ENCODE peak calls at places on chromosomes 3 and 15, in six cellular contexts. C is breast epithelium, N is cardiac muscle cell, U is psoas muscle, P is GM23338, G is neural progenitor cell. O is an unnamed sample.
A peak's percentile ranks its signal among the peaks of the same experiment; 100 is the strongest.

GRCh38 chr3:52775877-52776276 is 1.5 kb upstream of the ITIH1 start:
- DNase-seq in C (no peak), N (no peak), U (no peak), P (no peak), G (no peak), O (no peak)

GRCh38 chr3:37660782-37661181 is 200.9 kb upstream of the CTDSPL start:
- DNase-seq in C (no peak), N (no peak), U (no peak), P (no peak), G (no peak), O (no peak)

GRCh38 chr3:121431717-121432517 is 113.9 kb downstream of the POLQ start:
- DNase-seq in C (no peak), N (no peak), U (no peak), P (no peak), G (no peak), O (no peak)

GRCh38 chr3:128730521-128730920 is 4.5 kb downstream of the RAB7A start:
- DNase-seq in C (no peak), N (no peak), U (no peak), P (no peak), G (no peak), O (no peak)

GRCh38 chr3:58204713-58205112 is 6.1 kb downstream of the DNASE1L3 start:
- DNase-seq in C (no peak), N (no peak), U (no peak), P (no peak), G (no peak), O (no peak)

GRCh38 chr3:183481582-183481981 is 53.2 kb upstream of the MCF2L2 start:
- DNase-seq in C (no peak), N (no peak), U (no peak), P (no peak), G (no peak), O (no peak)

GRCh38 chr15:51622269-51623180 is at the start of gene DMXL2:
- DNase-seq in C (peak; percentile 22), N (peak; percentile 94), U (peak; percentile 83), P (peak; percentile 95), G (peak; percentile 95), O (peak; percentile 72)

GRCh38 chr3:124174463-124174862 is 182.5 kb upstream of the ROPN1 start:
- DNase-seq in C (no peak), N (peak; percentile 33), U (no peak), P (no peak), G (no peak), O (no peak)

GRCh38 chr3:41893977-41894376 is 67.9 kb downstream of the ULK4 start:
- DNase-seq in C (no peak), N (peak; percentile 50), U (no peak), P (peak; percentile 51), G (peak; percentile 42), O (no peak)

GRCh38 chr3:132522353-132522752 is 74.7 kb upstream of the ACKR4 start:
- DNase-seq in C (no peak), N (no peak), U (no peak), P (no peak), G (no peak), O (no peak)

GRCh38 chr15:88032787-88033186 is 223.8 kb downstream of the NTRK3 start:
- DNase-seq in C (no peak), N (no peak), U (no peak), P (no peak), G (no peak), O (no peak)

GRCh38 chr3:54322354-54322753 is 200.0 kb downstream of the CACNA2D3 start:
- DNase-seq in C (no peak), N (no peak), U (no peak), P (no peak), G (no peak), O (no peak)

GRCh38 chr3:136818851-136819783 is at the start of gene SLC35G2:
- DNase-seq in C (no peak), N (peak; percentile 72), U (peak; percentile 54), P (peak; percentile 86), G (peak; percentile 81), O (peak; percentile 29)

GRCh38 chr3:27596920-27597319 is 112.7 kb upstream of the SLC4A7 start:
- DNase-seq in C (no peak), N (no peak), U (no peak), P (no peak), G (no peak), O (no peak)

GRCh38 chr15:75723847-75724660 is 11.4 kb upstream of the CSPG4 start:
- DNase-seq in C (peak; percentile 92), N (peak; percentile 44), U (peak; percentile 85), P (peak; percentile 45), G (peak; percentile 36), O (peak; percentile 84)

GRCh38 chr15:35701402-35702046 is 155.6 kb upstream of the DPH6 start:
- DNase-seq in C (no peak), N (no peak), U (no peak), P (no peak), G (no peak), O (no peak)

GRCh38 chr15:98684441-98684840 is 36.1 kb downstream of the IGF1R start:
- DNase-seq in C (no peak), N (no peak), U (no peak), P (no peak), G (no peak), O (no peak)

GRCh38 chr3:122988507-122988906 is 39.1 kb downstream of the SEMA5B start:
- DNase-seq in C (no peak), N (no peak), U (no peak), P (no peak), G (no peak), O (no peak)

GRCh38 chr3:13273604-13274105 is 146.5 kb downstream of the NUP210 start:
- DNase-seq in C (no peak), N (no peak), U (no peak), P (no peak), G (no peak), O (no peak)

GRCh38 chr3:167396075-167396474 is 16.0 kb upstream of the ZBBX start:
- DNase-seq in C (no peak), N (no peak), U (no peak), P (peak; percentile 34), G (no peak), O (no peak)

GRCh38 chr3:108124337-108125150 is 33.7 kb upstream of the CD47 start:
- DNase-seq in C (no peak), N (no peak), U (no peak), P (peak; percentile 7), G (no peak), O (no peak)

GRCh38 chr3:135084404-135084803 is 289.3 kb downstream of the EPHB1 start:
- DNase-seq in C (no peak), N (no peak), U (no peak), P (no peak), G (no peak), O (no peak)

GRCh38 chr15:101052681-101053121 is 133.5 kb downstream of the LRRK1 start:
- DNase-seq in C (no peak), N (no peak), U (no peak), P (no peak), G (no peak), O (peak; percentile 20)

GRCh38 chr3:59809016-59809415 is 759.2 kb upstream of the CFAP20DC start:
- DNase-seq in C (no peak), N (no peak), U (no peak), P (no peak), G (no peak), O (no peak)

GRCh38 chr3:57354768-57355167 is 62.3 kb upstream of the ASB14 start:
- DNase-seq in C (no peak), N (no peak), U (no peak), P (no peak), G (no peak), O (no peak)

GRCh38 chr3:25044762-25045161 is 383.3 kb upstream of the RARB start:
- DNase-seq in C (no peak), N (no peak), U (no peak), P (no peak), G (peak; percentile 3), O (no peak)

GRCh38 chr3:9745521-9745920 is 4.2 kb upstream of the OGG1 start:
- DNase-seq in C (no peak), N (no peak), U (no peak), P (no peak), G (no peak), O (no peak)

GRCh38 chr3:59273976-59274375 is 224.2 kb upstream of the CFAP20DC start:
- DNase-seq in C (no peak), N (no peak), U (no peak), P (no peak), G (no peak), O (no peak)

DNA sequence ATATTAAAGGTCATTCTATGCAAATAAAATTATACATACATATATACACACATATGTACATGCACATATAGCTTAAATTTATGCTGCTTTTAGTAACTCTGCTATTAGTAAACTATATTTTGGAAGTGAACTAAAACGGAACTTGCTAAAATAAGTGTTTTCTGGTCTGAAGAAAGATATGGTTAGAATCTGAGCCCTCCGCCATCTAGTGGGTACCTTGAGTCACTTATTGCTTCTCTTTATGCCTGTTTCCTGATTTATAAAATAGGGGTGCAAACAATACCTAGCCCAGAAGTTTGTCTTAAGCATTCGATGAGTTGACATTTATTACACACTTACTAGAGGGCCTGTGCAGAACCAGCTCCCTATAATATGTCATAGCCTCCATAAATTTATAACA is 255.7 kb downstream of the CNTN6 start:
- DNase-seq in C (no peak), N (no peak), U (no peak), P (peak; percentile 47), G (no peak), O (no peak)
- TF ChIP-seq CTCF in C (no peak), N (no peak), U (no peak), P (peak; percentile 40), G (peak; percentile 28), O (no peak)

DNA sequence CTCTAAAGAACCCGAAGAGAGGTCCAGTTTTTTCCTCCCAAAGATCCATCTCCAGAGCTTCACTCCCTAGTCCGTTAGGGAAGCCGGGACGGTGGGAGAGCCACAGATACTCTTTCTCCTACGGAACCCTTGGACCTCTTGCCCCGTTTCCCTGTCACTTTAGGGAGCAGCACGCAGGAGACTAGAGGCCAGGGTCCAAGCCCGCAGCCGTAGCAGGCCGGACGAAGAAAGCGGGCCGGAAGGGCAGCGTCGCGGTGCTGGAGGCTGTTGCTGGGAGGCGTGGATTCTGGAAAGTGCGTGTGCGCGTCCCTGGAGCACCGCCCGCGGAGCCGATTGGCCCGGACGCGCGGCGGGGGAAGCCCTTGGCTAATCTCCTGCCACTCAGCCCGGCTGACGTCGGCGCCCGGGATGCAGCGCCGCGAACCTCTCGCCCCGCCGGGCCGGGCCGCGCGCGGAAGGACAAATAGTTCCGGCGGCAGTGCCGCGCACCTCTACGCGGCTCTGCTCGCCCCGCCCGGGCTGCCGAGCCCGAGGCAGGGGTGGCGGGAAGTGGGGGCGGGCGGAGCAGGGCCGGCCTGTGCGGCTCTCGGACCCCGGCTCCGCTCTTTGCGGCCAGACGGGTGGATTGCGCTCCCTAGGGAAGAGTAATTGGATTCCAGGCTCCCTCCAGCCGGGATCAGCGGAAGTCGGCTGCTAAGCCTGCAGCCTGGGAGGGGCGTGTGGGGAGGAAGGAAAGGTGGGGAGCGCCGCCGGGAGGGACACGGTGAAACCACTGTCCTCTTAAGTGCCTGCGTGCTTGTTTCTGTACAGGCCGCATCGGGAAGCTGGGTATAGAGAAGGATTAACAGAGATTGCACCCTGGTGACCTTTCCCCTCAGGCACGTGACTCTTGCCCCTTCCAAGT is 31.3 kb upstream of the TCF12 start:
- DNase-seq in C (peak; percentile 87), N (peak; percentile 98), U (peak; percentile 95), P (peak; percentile 95), G (peak; percentile 97), O (peak; percentile 63)
- TF ChIP-seq CTCF in C (peak; percentile 20), N (no peak), U (no peak), P (no peak), G (peak; percentile 11), O (no peak)

GRCh38 chr15:68380456-68380855 is 51.5 kb downstream of the ITGA11 start:
- DNase-seq in C (no peak), N (no peak), U (no peak), P (no peak), G (no peak), O (no peak)
- TF ChIP-seq CTCF in C (no peak), N (no peak), U (no peak), P (no peak), G (no peak), O (no peak)

GRCh38 chr15:64162869-64163661 is at the start of gene PPIB:
- DNase-seq in C (peak; percentile 96), N (peak; percentile 98), U (peak; percentile 99), P (peak; percentile 97), G (peak; percentile 96), O (peak; percentile 70)
- TF ChIP-seq CTCF in C (peak; percentile 7), N (peak; percentile 41), U (peak; percentile 33), P (peak; percentile 35), G (peak; percentile 61), O (no peak)